ENCODE peak calls at places on chromosome 17, in six cellular contexts. X is HCT116, F is uterus, K is lower leg skin, M is A549, Y is IMR-90. C is an unnamed sample.

GRCh38 chr17:64202683-64203430 is 60.2 kb downstream of the TEX2 start:
- DNase-seq in K (no peak), M (no peak), F (no peak), Y (peak), X (no peak), C (no peak)

GRCh38 chr17:81144423-81144781 is 20.9 kb upstream of the PVALEF start:
- DNase-seq in K (no peak), M (no peak), F (no peak), Y (no peak), X (no peak), C (no peak)

GRCh38 chr17:13931111-13931526 is 138.2 kb upstream of the COX10 start:
- DNase-seq in X (no peak), M (no peak), K (peak), Y (peak), F (peak), C (no peak)

GRCh38 chr17:77036841-77037381 is 103.9 kb upstream of the SEC14L1 start:
- DNase-seq in F (no peak), Y (no peak), M (no peak), K (no peak), X (no peak), C (peak)

GRCh38 chr17:58822148-58823050 is 66.7 kb downstream of the PPM1E start:
- DNase-seq in F (no peak), M (no peak), X (no peak), Y (no peak), K (no peak), C (no peak)

GRCh38 chr17:12053552-12053951 is 32.9 kb downstream of the MAP2K4 start:
- DNase-seq in M (no peak), K (no peak), Y (no peak), X (no peak), F (no peak), C (peak)

GRCh38 chr17:32398946-32399345 is 45.4 kb upstream of the PSMD11 start:
- DNase-seq in Y (no peak), X (no peak), K (no peak), F (no peak), M (no peak), C (no peak)

GRCh38 chr17:56679148-56679766 is 85.8 kb downstream of the NOG start:
- DNase-seq in F (no peak), M (peak), K (no peak), Y (peak), X (peak), C (peak)

DNA sequence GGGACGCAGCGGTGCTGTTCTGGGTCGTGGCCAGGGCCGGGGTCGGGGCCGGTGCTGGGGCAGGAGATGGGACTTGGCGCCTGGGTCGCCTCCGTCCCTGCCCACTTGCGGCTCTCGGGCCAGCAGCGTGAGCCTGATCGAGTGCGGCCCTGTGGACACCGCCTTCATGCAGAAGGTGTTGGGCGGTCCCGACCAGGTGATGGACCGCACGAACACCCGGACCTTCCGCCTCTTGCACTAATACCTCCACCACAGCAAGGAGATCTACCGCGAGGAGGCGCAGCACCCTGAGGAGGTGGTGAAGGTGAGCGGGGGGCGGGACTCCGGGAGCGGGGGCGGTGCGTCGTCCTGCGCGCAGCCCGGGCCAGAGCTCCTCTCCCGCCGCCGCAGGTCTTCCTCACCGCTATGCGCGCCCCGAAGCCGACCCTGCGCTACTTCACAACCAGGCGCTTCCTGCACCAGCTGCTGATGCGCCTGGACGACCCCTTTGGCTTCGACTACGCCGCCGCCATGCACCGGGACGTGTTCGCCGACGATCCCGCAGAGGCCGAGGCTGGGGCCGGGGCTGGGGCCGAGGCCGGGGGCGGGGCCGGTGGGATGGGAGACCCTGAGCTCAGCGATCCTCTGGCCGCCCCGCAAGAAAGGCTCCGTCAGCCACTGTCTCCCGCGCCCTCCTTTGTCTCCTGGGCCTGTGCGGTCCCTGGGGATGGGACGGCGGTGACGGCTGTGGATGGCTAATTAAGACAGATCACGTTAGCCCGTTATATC is 4.5 kb upstream of the HSD17B1 start:
- DNase-seq in X (no peak), Y (no peak), F (no peak), K (no peak), M (peak), C (peak)
- TF ChIP-seq POLR2A in X (no peak), Y (no peak), F (no peak), K (no peak), M (peak), C (no peak)

GRCh38 chr17:34997355-34997862 is 17.1 kb downstream of the LIG3 start:
- DNase-seq in M (no peak), F (peak), K (peak), X (no peak), Y (peak), C (no peak)

GRCh38 chr17:34996422-34997029 is 16.2 kb downstream of the LIG3 start:
- DNase-seq in K (no peak), M (no peak), X (no peak), Y (no peak), F (no peak), C (no peak)

GRCh38 chr17:35001549-35001948 is 21.2 kb downstream of the LIG3 start:
- DNase-seq in K (no peak), Y (peak), M (no peak), F (no peak), X (no peak), C (peak)

GRCh38 chr17:34998205-34998604 is 17.9 kb downstream of the LIG3 start:
- DNase-seq in F (no peak), M (peak), X (peak), Y (peak), K (peak), C (peak)

DNA sequence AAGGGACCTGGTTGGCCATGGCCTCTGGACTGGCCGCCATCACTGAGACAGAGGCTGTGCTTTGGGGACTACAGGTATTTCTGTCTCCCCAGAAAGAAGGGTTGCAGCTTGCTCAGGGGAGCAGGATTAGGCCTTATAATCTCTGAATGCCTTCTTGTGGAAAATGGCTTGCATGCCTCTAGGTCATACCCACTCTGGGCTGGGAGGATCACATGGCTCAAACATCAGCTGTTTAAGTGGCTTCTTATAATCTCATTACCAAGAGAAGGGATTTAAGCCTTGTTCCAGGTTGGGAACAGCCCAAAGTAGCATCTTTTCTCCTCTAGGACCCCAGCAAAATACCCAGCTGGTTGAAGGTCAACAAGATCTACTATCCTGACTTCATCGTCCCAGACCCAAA is 19.1 kb downstream of the LIG3 start:
- DNase-seq in M (no peak), Y (no peak), F (no peak), X (no peak), K (no peak), C (no peak)
- TF ChIP-seq POLR2A in M (no peak), Y (no peak), F (no peak), X (no peak), K (no peak), C (no peak)

GRCh38 chr17:40309031-40309937 is at the start of gene RARA:
- DNase-seq in M (peak), F (peak), Y (no peak), K (no peak), X (no peak), C (peak)
- TF ChIP-seq POLR2A in M (no peak), F (no peak), Y (no peak), K (no peak), X (no peak), C (peak)

GRCh38 chr17:7241783-7242716 is at the start of gene GABARAP:
- DNase-seq in M (peak), X (peak), K (peak), Y (peak), F (peak), C (peak)

GRCh38 chr17:7241047-7241733 is 1.1 kb downstream of the GABARAP start:
- DNase-seq in F (no peak), Y (no peak), M (no peak), K (no peak), X (no peak), C (no peak)

GRCh38 chr17:7240375-7240774 is 1.1 kb upstream of the PHF23 start:
- DNase-seq in X (no peak), M (no peak), F (no peak), Y (no peak), K (no peak), C (no peak)

GRCh38 chr17:7239091-7240027 is at the start of gene PHF23:
- DNase-seq in M (peak), Y (peak), X (peak), K (peak), F (peak), C (peak)

DNA sequence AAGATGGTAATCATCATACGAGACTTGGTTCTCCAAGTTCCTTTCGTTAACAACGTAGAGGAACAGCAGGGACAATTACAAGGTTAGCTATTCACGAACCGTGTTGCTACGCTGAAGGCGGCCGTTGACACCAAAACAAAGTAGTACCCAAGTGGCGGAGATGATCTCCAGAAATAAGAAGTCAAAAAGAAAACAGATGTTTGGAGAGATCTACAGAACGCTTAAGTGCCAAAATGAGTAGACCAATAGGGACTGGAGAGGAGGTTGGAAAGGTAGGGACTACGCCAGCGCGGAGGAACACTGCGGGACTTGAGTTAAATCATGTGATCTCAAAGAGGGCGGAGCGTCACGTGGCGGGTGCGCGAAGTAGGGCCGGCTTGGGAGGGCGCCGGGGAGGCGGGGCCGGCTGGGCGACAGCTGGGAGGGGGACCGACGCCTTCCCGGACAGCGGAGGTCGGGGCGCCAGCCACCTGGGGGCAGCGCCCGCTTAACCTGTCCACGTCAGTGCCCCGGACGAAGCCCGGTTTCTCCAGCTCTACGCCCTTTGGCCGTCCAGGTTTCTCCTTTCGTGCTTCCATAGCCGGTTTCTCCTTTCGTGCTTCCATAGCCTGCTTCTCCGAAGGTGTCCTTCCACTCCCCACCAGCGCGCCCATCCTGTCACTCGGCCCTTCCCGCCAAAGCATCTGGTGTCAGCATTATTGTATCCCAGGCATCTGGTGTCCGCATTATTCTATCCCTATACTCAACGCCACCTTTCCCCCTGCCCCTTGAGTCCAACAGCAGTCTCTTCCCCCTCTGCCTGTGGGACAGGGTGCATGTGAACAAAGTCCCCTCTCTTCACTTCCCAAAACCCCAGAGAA is 698 bp upstream of the GABARAP start:
- DNase-seq in K (peak), M (peak), F (peak), Y (peak), X (peak), C (peak)
- TF ChIP-seq POLR2A in K (peak), M (peak), F (peak), Y (no peak), X (no peak), C (peak)

DNA sequence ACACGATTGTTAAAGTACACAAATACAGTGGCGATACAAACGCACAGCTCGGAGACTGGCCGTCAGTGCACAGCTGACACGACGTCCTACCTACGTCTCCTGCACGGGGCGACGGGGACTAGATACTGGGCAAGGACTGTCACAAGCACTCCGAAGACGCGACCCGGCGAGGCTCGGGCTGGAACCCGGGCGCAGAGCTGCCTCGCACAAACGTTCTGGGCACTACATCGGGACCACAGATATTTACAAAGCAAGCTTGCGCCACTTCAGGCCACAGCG is 13.8 kb downstream of the SLC16A3 start:
- DNase-seq in K (no peak), F (no peak), Y (no peak), M (no peak), X (no peak), C (no peak)
- TF ChIP-seq POLR2A in K (no peak), F (no peak), Y (no peak), M (no peak), X (no peak), C (no peak)

GRCh38 chr17:1040216-1040600 is 43.3 kb downstream of the TIMM22 start:
- DNase-seq in X (no peak), M (no peak), Y (no peak), F (no peak), K (no peak), C (no peak)
- TF ChIP-seq POLR2A in X (no peak), M (no peak), Y (no peak), F (no peak), K (no peak), C (no peak)

DNA sequence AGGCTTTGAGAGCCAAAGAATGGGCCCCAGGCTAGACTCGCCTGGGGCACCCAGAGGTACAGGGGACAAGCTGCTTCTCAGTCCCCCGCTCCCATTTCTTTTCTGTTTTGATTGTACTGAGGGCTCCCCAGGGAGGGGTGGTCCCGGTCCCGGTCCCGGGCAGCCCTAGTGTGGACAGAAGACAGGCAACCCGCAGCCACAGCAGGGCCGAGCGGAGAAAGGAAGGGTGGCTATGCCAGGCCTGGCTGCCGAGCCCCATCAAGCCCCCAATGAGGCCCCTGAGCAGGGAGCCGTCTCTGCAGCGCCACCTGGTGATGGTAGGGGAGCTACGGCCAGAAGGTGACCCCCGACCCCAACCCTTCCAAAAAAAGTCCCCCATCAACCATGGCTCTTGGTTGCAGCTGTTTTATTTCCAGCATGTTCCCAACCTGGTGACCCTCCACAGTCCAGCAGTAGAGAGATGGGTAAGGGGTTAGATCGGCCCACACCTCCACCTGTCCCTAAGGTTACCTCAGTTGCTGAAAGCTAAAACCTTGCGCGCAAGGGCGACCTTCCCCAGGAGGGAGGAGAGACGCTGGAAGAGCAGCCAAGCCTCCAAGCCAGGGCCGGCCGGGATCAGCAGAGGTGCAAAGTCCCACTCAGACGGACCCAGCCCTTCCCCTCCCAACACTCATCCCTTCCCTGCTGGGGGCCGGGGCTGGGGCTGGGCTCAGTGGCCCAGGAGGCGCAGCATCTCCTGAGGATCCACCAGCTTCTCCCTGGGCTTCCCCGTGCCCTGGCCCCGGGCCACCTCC is 2.6 kb upstream of the GRIN2C start:
- DNase-seq in X (no peak), M (peak), K (no peak), F (no peak), Y (peak), C (peak)
- TF ChIP-seq POLR2A in X (no peak), M (no peak), K (no peak), F (no peak), Y (no peak), C (no peak)